ENCODE peak calls at places on chromosomes 6 and 20, in four cellular contexts. One of them, this sample, is unnamed.

GRCh38 chr6:44254957-44255808 is 2.1 kb downstream of the SLC35B2 start:
- DNase-seq in ovary: peak; percentile 28
- DNase-seq in NB4: peak; percentile 47
- DNase-seq in fibroblast of villous mesenchyme: no peak
- DNase-seq in this sample: peak; percentile 55

GRCh38 chr6:113412589-113413367 is 444.4 kb upstream of the MARCKS start:
- DNase-seq in ovary: no peak
- DNase-seq in NB4: no peak
- DNase-seq in fibroblast of villous mesenchyme: peak; percentile 43
- DNase-seq in this sample: no peak

GRCh38 chr6:12164508-12164770 is 125.7 kb upstream of the EDN1 start:
- DNase-seq in ovary: no peak
- DNase-seq in NB4: no peak
- DNase-seq in fibroblast of villous mesenchyme: peak; percentile 49
- DNase-seq in this sample: no peak

GRCh38 chr6:13304580-13305255 is 23.6 kb downstream of the TBC1D7 start:
- DNase-seq in ovary: no peak
- DNase-seq in NB4: no peak
- DNase-seq in fibroblast of villous mesenchyme: no peak
- DNase-seq in this sample: peak; percentile 76

GRCh38 chr20:23265226-23265625 is 85.4 kb upstream of the NXT1 start:
- DNase-seq in ovary: peak; percentile 62
- DNase-seq in NB4: no peak
- DNase-seq in fibroblast of villous mesenchyme: peak; percentile 48
- DNase-seq in this sample: no peak

GRCh38 chr6:69801225-69801624 is 4.4 kb upstream of the LMBRD1 start:
- DNase-seq in ovary: no peak
- DNase-seq in NB4: no peak
- DNase-seq in fibroblast of villous mesenchyme: no peak
- DNase-seq in this sample: no peak

GRCh38 chr6:111912904-111913303 is 39.7 kb upstream of the FYN start:
- DNase-seq in ovary: no peak
- DNase-seq in NB4: no peak
- DNase-seq in fibroblast of villous mesenchyme: no peak
- DNase-seq in this sample: no peak

GRCh38 chr6:168158280-168158979 is 79.4 kb upstream of the FRMD1 start:
- DNase-seq in ovary: no peak
- DNase-seq in NB4: no peak
- DNase-seq in fibroblast of villous mesenchyme: peak; percentile 45
- DNase-seq in this sample: no peak

GRCh38 chr20:40442181-40442963 is 246.7 kb downstream of the MAFB start:
- DNase-seq in ovary: no peak
- DNase-seq in NB4: peak; percentile 44
- DNase-seq in fibroblast of villous mesenchyme: no peak
- DNase-seq in this sample: no peak

GRCh38 chr20:8151371-8151770 is 19.3 kb downstream of the PLCB1 start:
- DNase-seq in ovary: no peak
- DNase-seq in NB4: peak; percentile 36
- DNase-seq in fibroblast of villous mesenchyme: no peak
- DNase-seq in this sample: no peak

GRCh38 chr20:35515949-35516645 is 13.4 kb downstream of the C20orf173 start:
- DNase-seq in ovary: no peak
- DNase-seq in NB4: peak; percentile 41
- DNase-seq in fibroblast of villous mesenchyme: peak; percentile 70
- DNase-seq in this sample: no peak

GRCh38 chr6:88840806-88841539 is 122.4 kb downstream of the RNGTT start:
- DNase-seq in ovary: no peak
- DNase-seq in NB4: no peak
- DNase-seq in fibroblast of villous mesenchyme: peak; percentile 21
- DNase-seq in this sample: no peak

GRCh38 chr20:53866787-53867740 is 203.3 kb downstream of the BCAS1 start:
- DNase-seq in ovary: no peak
- DNase-seq in NB4: no peak
- DNase-seq in fibroblast of villous mesenchyme: peak; percentile 57
- DNase-seq in this sample: peak; percentile 88

GRCh38 chr20:43191946-43192847 is 2.5 kb upstream of the PTPRT start:
- DNase-seq in ovary: no peak
- DNase-seq in NB4: peak; percentile 36
- DNase-seq in fibroblast of villous mesenchyme: no peak
- DNase-seq in this sample: peak; percentile 15

GRCh38 chr6:4313044-4313686 is 177.8 kb upstream of the ECI2 start:
- DNase-seq in ovary: no peak
- DNase-seq in NB4: peak; percentile 25
- DNase-seq in fibroblast of villous mesenchyme: peak; percentile 90
- DNase-seq in this sample: no peak

GRCh38 chr6:34553750-34554149 is 2.4 kb downstream of the SPDEF start:
- DNase-seq in ovary: no peak
- DNase-seq in NB4: peak; percentile 66
- DNase-seq in fibroblast of villous mesenchyme: no peak
- DNase-seq in this sample: no peak

GRCh38 chr6:34554593-34555322 is 1.4 kb downstream of the SPDEF start:
- DNase-seq in ovary: no peak
- DNase-seq in NB4: peak; percentile 64
- DNase-seq in fibroblast of villous mesenchyme: no peak
- DNase-seq in this sample: no peak

GRCh38 chr6:34553146-34553545 is 3.0 kb downstream of the SPDEF start:
- DNase-seq in ovary: no peak
- DNase-seq in NB4: no peak
- DNase-seq in fibroblast of villous mesenchyme: no peak
- DNase-seq in this sample: no peak

GRCh38 chr6:34551720-34552119 is 4.4 kb downstream of the SPDEF start:
- DNase-seq in ovary: no peak
- DNase-seq in NB4: no peak
- DNase-seq in fibroblast of villous mesenchyme: no peak
- DNase-seq in this sample: no peak

GRCh38 chr6:34552620-34553019 is 3.5 kb downstream of the SPDEF start:
- DNase-seq in ovary: no peak
- DNase-seq in NB4: no peak
- DNase-seq in fibroblast of villous mesenchyme: no peak
- DNase-seq in this sample: no peak
- H3K4me3 ChIP-seq in ovary: no peak overlapping the region
- H3K4me3 ChIP-seq in NB4: no peak overlapping the region
- H3K4me3 ChIP-seq in fibroblast of villous mesenchyme: no peak overlapping the region
- H3K4me3 ChIP-seq in this sample: no peak overlapping the region

GRCh38 chr6:23413327-23414203 is 712.5 kb upstream of the NRSN1 start:
- DNase-seq in ovary: no peak
- DNase-seq in NB4: no peak
- DNase-seq in fibroblast of villous mesenchyme: no peak
- DNase-seq in this sample: no peak
- TF ChIP-seq CTCF in ovary: no peak
- TF ChIP-seq CTCF in NB4: no peak
- TF ChIP-seq CTCF in fibroblast of villous mesenchyme: no peak
- TF ChIP-seq CTCF in this sample: no peak

DNA sequence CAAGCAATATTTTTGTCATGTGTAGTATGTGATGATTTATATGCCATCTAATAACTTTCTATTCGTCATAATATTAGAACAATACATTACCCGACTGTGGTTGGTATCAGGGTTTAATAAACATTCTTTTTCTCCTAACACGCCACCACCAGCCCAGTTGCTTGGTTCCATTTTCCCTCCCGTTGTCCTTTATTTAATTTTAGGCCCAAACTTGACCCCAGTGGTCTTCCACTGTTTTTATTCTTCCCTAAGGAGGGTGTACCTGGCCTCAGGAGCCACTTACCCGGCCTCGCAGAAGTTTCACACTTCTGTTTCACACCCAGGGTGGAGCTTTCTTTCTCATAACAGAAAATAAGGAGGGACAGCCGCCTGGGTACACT is 33.1 kb upstream of the PIM1 start:
- DNase-seq in ovary: no peak
- DNase-seq in NB4: no peak
- DNase-seq in fibroblast of villous mesenchyme: no peak
- DNase-seq in this sample: no peak
- H3K4me3 ChIP-seq in ovary: no peak overlapping the region
- H3K4me3 ChIP-seq in NB4: no peak overlapping the region
- H3K4me3 ChIP-seq in fibroblast of villous mesenchyme: peak overlapping the region; percentile 36
- H3K4me3 ChIP-seq in this sample: peak overlapping the region; percentile 33

DNA sequence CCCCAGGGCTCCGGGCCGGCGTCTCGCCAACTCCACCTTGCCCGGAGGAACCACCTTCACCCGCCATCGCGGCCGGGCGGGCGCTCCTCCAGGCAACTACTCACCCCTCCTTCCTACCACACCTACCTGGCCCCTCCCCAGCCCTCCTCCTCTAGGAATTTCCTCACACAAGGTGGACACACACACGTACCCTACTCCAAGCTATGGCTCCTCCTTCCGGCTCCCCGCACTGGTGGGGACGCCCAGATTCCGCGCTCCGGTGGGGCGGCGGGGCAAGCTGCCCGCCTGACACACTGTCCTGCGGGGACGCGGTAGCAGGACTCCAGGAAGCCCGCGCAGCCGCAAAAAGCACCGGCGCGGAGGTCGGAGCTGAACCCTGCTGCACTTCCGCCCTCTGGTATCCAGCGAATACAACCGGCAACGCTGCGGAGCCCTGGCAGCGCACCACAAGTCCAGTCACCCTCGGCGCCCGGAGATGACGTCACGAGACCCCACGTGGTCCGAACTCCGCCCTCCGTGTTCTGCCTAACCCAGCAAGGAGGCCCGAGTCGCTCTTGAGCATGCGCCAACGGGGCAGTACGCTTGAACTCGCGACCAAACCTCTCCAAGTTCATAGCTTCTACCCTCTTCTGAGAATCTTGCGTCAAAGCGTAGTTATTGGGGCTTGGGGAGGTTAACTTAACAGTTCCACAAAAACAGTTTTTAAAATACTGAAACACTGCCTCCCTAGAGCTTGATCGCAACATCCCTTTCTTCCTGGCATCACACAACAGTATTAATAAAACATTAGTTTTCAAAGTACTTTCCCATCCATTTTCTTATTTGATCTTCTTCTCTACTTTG is at the start of gene ATG5:
- DNase-seq in ovary: peak; percentile 100
- DNase-seq in NB4: peak; percentile 100
- DNase-seq in fibroblast of villous mesenchyme: peak; percentile 99
- DNase-seq in this sample: peak; percentile 100
- TF ChIP-seq CTCF in ovary: no peak
- TF ChIP-seq CTCF in NB4: no peak
- TF ChIP-seq CTCF in fibroblast of villous mesenchyme: no peak
- TF ChIP-seq CTCF in this sample: no peak

GRCh38 chr6:146029573-146030184 is 817 bp downstream of the GRM1 start:
- DNase-seq in ovary: no peak
- DNase-seq in NB4: no peak
- DNase-seq in fibroblast of villous mesenchyme: no peak
- DNase-seq in this sample: no peak

GRCh38 chr6:146028250-146028789 is 542 bp upstream of the GRM1 start:
- DNase-seq in ovary: peak; percentile 72
- DNase-seq in NB4: peak; percentile 55
- DNase-seq in fibroblast of villous mesenchyme: peak; percentile 51
- DNase-seq in this sample: peak; percentile 37

GRCh38 chr6:146027586-146028249 is 1.1 kb upstream of the GRM1 start:
- DNase-seq in ovary: no peak
- DNase-seq in NB4: no peak
- DNase-seq in fibroblast of villous mesenchyme: no peak
- DNase-seq in this sample: no peak

GRCh38 chr6:146026873-146027272 is 2.0 kb upstream of the GRM1 start:
- DNase-seq in ovary: no peak
- DNase-seq in NB4: no peak
- DNase-seq in fibroblast of villous mesenchyme: no peak
- DNase-seq in this sample: no peak

GRCh38 chr6:146028835-146029572 is at the start of gene GRM1:
- DNase-seq in ovary: no peak
- DNase-seq in NB4: no peak
- DNase-seq in fibroblast of villous mesenchyme: no peak
- DNase-seq in this sample: no peak
- H3K4me3 ChIP-seq in ovary: no peak within 1 kb of the TSS
- H3K4me3 ChIP-seq in NB4: no peak within 1 kb of the TSS
- H3K4me3 ChIP-seq in fibroblast of villous mesenchyme: no peak within 1 kb of the TSS
- H3K4me3 ChIP-seq in this sample: no peak within 1 kb of the TSS

GRCh38 chr6:137949686-137950390 is 82.8 kb downstream of the TNFAIP3 start:
- DNase-seq in ovary: no peak
- DNase-seq in NB4: no peak
- DNase-seq in fibroblast of villous mesenchyme: no peak
- DNase-seq in this sample: peak; percentile 72

GRCh38 chr6:137952247-137952646 is 85.2 kb downstream of the TNFAIP3 start:
- DNase-seq in ovary: no peak
- DNase-seq in NB4: no peak
- DNase-seq in fibroblast of villous mesenchyme: no peak
- DNase-seq in this sample: no peak

GRCh38 chr6:137954253-137954652 is 87.2 kb downstream of the TNFAIP3 start:
- DNase-seq in ovary: no peak
- DNase-seq in NB4: no peak
- DNase-seq in fibroblast of villous mesenchyme: no peak
- DNase-seq in this sample: no peak

GRCh38 chr6:137950581-137950980 is 83.5 kb downstream of the TNFAIP3 start:
- DNase-seq in ovary: no peak
- DNase-seq in NB4: no peak
- DNase-seq in fibroblast of villous mesenchyme: no peak
- DNase-seq in this sample: peak; percentile 56

DNA sequence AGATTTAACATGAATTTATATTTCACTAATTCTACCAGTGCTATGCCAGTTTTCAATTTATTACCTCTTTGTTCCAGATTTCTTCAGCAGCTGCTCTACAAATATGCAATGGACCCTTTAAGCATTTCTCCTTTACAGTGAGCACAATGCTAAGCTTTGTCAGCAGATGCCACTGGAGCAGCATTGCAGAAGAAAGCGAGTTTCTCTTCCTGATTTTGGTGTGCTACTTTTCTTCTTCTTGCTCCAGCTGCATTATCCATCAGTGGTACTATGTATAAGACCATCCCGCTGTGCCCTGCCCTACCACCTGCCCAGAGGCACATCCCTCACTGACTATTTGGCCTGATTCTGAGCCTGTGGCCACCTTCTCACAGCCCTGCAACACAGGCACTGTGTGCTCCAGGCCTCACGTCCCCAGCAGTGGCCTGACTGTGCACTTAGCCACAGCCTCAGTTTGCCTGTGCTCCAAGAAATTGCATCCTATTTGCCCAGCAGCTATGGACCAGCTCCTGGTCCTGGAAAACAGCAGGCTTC is 84.1 kb downstream of the TNFAIP3 start:
- DNase-seq in ovary: no peak
- DNase-seq in NB4: peak; percentile 54
- DNase-seq in fibroblast of villous mesenchyme: no peak
- DNase-seq in this sample: peak; percentile 55
- TF ChIP-seq CTCF in ovary: no peak
- TF ChIP-seq CTCF in NB4: no peak
- TF ChIP-seq CTCF in fibroblast of villous mesenchyme: no peak
- TF ChIP-seq CTCF in this sample: peak; percentile 30

GRCh38 chr20:57672164-57672563 is 37.7 kb downstream of the PMEPA1 start:
- DNase-seq in ovary: peak; percentile 65
- DNase-seq in NB4: no peak
- DNase-seq in fibroblast of villous mesenchyme: peak; percentile 28
- DNase-seq in this sample: no peak
- H3K4me3 ChIP-seq in ovary: no peak overlapping the region
- H3K4me3 ChIP-seq in NB4: no peak overlapping the region
- H3K4me3 ChIP-seq in fibroblast of villous mesenchyme: no peak overlapping the region
- H3K4me3 ChIP-seq in this sample: no peak overlapping the region

GRCh38 chr6:46368137-46368536 is 123.1 kb downstream of the RCAN2 start:
- DNase-seq in ovary: no peak
- DNase-seq in NB4: no peak
- DNase-seq in fibroblast of villous mesenchyme: no peak
- DNase-seq in this sample: no peak
- TF ChIP-seq CTCF in ovary: no peak
- TF ChIP-seq CTCF in NB4: no peak
- TF ChIP-seq CTCF in fibroblast of villous mesenchyme: no peak
- TF ChIP-seq CTCF in this sample: no peak